ENCODE peak calls at places on chromosomes 4 and X, in nine cellular contexts. One of them, this sample, is unnamed.

GRCh38 chr4:73740353-73740778 is at the start of gene CXCL8:
- DNase-seq in A549: peak; percentile 37
- DNase-seq in lower lobe of right lung: peak; percentile 57
- DNase-seq in psoas muscle: peak; percentile 30
- DNase-seq in transverse colon: peak; percentile 70
- DNase-seq in right atrium auricular region: peak; percentile 70
- DNase-seq in kidney: no peak
- DNase-seq in upper lobe of right lung: no peak
- DNase-seq in heart left ventricle: peak; percentile 68
- DNase-seq in this sample: peak; percentile 87

GRCh38 chrX:153900806-153901752 is 3.4 kb upstream of the AVPR2 start:
- DNase-seq in heart left ventricle: no peak
- DNase-seq in lower lobe of right lung: peak; percentile 72
- DNase-seq in A549: peak; percentile 68
- DNase-seq in kidney: no peak
- DNase-seq in psoas muscle: peak; percentile 58
- DNase-seq in upper lobe of right lung: peak; percentile 68
- DNase-seq in transverse colon: peak; percentile 51
- DNase-seq in right atrium auricular region: no peak
- DNase-seq in this sample: peak; percentile 53

GRCh38 chr4:132710971-132711370 is 438.1 kb upstream of the PCDH10 start:
- DNase-seq in transverse colon: no peak
- DNase-seq in right atrium auricular region: no peak
- DNase-seq in heart left ventricle: no peak
- DNase-seq in psoas muscle: no peak
- DNase-seq in kidney: no peak
- DNase-seq in upper lobe of right lung: no peak
- DNase-seq in lower lobe of right lung: no peak
- DNase-seq in A549: no peak
- DNase-seq in this sample: no peak

GRCh38 chr4:169765845-169766244 is 8.1 kb upstream of the HPF1 start:
- DNase-seq in lower lobe of right lung: no peak
- DNase-seq in kidney: no peak
- DNase-seq in psoas muscle: no peak
- DNase-seq in right atrium auricular region: no peak
- DNase-seq in heart left ventricle: no peak
- DNase-seq in A549: no peak
- DNase-seq in upper lobe of right lung: no peak
- DNase-seq in transverse colon: no peak
- DNase-seq in this sample: no peak

GRCh38 chr4:74055096-74055495 is 16.6 kb upstream of the CXCL3 start:
- DNase-seq in right atrium auricular region: no peak
- DNase-seq in upper lobe of right lung: no peak
- DNase-seq in transverse colon: no peak
- DNase-seq in heart left ventricle: no peak
- DNase-seq in kidney: no peak
- DNase-seq in psoas muscle: no peak
- DNase-seq in lower lobe of right lung: no peak
- DNase-seq in A549: no peak
- DNase-seq in this sample: peak; percentile 49

GRCh38 chr4:159021597-159022385 is 81.1 kb upstream of the RAPGEF2 start:
- DNase-seq in heart left ventricle: no peak
- DNase-seq in psoas muscle: no peak
- DNase-seq in kidney: no peak
- DNase-seq in lower lobe of right lung: no peak
- DNase-seq in upper lobe of right lung: no peak
- DNase-seq in A549: no peak
- DNase-seq in right atrium auricular region: no peak
- DNase-seq in transverse colon: no peak
- DNase-seq in this sample: no peak

GRCh38 chrX:134173541-134174272 is 63.3 kb upstream of the CCDC160 start:
- DNase-seq in lower lobe of right lung: no peak
- DNase-seq in A549: no peak
- DNase-seq in psoas muscle: no peak
- DNase-seq in heart left ventricle: no peak
- DNase-seq in right atrium auricular region: no peak
- DNase-seq in kidney: no peak
- DNase-seq in upper lobe of right lung: no peak
- DNase-seq in transverse colon: no peak
- DNase-seq in this sample: no peak

GRCh38 chr4:132504438-132504837 is 644.7 kb upstream of the PCDH10 start:
- DNase-seq in upper lobe of right lung: no peak
- DNase-seq in A549: no peak
- DNase-seq in kidney: no peak
- DNase-seq in psoas muscle: no peak
- DNase-seq in lower lobe of right lung: no peak
- DNase-seq in right atrium auricular region: no peak
- DNase-seq in heart left ventricle: no peak
- DNase-seq in transverse colon: no peak
- DNase-seq in this sample: no peak

GRCh38 chr4:10055871-10056270 is 34.6 kb upstream of the SLC2A9 start:
- DNase-seq in transverse colon: no peak
- DNase-seq in lower lobe of right lung: no peak
- DNase-seq in kidney: no peak
- DNase-seq in heart left ventricle: no peak
- DNase-seq in A549: no peak
- DNase-seq in right atrium auricular region: no peak
- DNase-seq in upper lobe of right lung: no peak
- DNase-seq in psoas muscle: no peak
- DNase-seq in this sample: no peak

GRCh38 chr4:82630079-82630478 is 68.3 kb upstream of the TMEM150C start:
- DNase-seq in kidney: no peak
- DNase-seq in lower lobe of right lung: no peak
- DNase-seq in upper lobe of right lung: no peak
- DNase-seq in heart left ventricle: no peak
- DNase-seq in A549: no peak
- DNase-seq in transverse colon: no peak
- DNase-seq in psoas muscle: no peak
- DNase-seq in right atrium auricular region: no peak
- DNase-seq in this sample: no peak
- TF ChIP-seq CTCF in kidney: no peak
- TF ChIP-seq CTCF in lower lobe of right lung: no peak
- TF ChIP-seq CTCF in upper lobe of right lung: no peak
- TF ChIP-seq CTCF in heart left ventricle: no peak
- TF ChIP-seq CTCF in A549: no peak
- TF ChIP-seq CTCF in transverse colon: no peak
- TF ChIP-seq CTCF in psoas muscle: no peak
- TF ChIP-seq CTCF in right atrium auricular region: no peak
- TF ChIP-seq CTCF in this sample: no peak

DNA sequence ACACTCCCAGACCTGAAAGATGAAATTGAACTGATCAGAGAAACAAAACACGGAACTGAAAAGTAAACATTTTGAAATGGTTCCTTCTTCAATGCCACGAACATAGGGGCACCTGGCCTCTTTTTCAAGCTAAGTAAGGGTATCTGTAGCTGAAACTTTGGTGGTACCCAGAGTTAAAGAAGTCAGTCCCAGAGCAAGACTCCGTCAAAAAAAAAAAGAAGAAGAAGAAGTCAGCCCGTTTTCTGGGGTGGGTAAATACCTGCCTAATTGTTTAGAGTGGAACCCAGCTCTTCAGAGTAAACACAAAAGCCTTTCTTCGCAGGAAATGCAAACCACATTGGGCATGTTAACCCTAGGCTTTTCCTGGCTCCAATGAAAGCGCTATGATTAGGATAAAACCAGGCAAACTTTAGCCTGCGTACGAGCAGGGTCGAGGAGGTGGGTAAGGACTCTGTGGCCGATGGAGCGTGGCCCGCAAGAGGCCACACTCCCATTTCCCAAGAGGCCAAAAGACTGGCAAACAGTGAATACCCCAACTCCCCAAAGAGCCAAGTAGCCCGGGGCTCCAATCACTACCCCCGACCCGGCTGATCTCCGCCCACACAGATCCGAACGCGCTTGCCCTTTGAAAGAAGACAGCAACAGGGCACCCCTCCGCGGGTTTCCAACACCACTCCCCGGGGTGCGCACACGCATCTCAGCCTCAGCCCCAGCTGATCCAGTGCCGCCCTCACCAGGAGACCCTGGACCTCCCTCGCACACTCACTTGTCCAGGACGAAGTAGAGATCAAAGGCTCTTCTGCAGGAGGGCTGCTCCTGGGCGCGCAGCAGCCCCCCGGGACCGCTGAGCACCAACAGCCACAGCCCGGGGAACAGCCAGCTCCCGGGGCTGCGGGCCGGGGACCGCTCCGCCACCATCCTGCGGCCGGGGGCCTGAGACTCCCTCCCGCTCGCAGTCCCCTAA is 1.1 kb downstream of the ANTXR2 start:
- DNase-seq in psoas muscle: peak; percentile 46
- DNase-seq in transverse colon: peak; percentile 55
- DNase-seq in kidney: peak; percentile 82
- DNase-seq in lower lobe of right lung: peak; percentile 69
- DNase-seq in upper lobe of right lung: peak; percentile 74
- DNase-seq in right atrium auricular region: peak; percentile 62
- DNase-seq in heart left ventricle: peak; percentile 66
- DNase-seq in A549: no peak
- DNase-seq in this sample: peak; percentile 73
- H3K4me1 ChIP-seq in psoas muscle: peaks cover 7% of the 10 kb centered on the region
- H3K4me1 ChIP-seq in transverse colon: peaks cover 65% of the 10 kb centered on the region
- H3K4me1 ChIP-seq in kidney: peaks cover 7% of the 10 kb centered on the region
- H3K4me1 ChIP-seq in lower lobe of right lung: peaks cover 37% of the 10 kb centered on the region
- H3K4me1 ChIP-seq in upper lobe of right lung: peaks cover 28% of the 10 kb centered on the region
- H3K4me1 ChIP-seq in right atrium auricular region: peaks cover 33% of the 10 kb centered on the region
- H3K4me1 ChIP-seq in heart left ventricle: peaks cover 3% of the 10 kb centered on the region
- H3K4me1 ChIP-seq in A549: peaks cover 12% of the 10 kb centered on the region
- H3K4me1 ChIP-seq in this sample: no peaks in the 10 kb centered on the region

DNA sequence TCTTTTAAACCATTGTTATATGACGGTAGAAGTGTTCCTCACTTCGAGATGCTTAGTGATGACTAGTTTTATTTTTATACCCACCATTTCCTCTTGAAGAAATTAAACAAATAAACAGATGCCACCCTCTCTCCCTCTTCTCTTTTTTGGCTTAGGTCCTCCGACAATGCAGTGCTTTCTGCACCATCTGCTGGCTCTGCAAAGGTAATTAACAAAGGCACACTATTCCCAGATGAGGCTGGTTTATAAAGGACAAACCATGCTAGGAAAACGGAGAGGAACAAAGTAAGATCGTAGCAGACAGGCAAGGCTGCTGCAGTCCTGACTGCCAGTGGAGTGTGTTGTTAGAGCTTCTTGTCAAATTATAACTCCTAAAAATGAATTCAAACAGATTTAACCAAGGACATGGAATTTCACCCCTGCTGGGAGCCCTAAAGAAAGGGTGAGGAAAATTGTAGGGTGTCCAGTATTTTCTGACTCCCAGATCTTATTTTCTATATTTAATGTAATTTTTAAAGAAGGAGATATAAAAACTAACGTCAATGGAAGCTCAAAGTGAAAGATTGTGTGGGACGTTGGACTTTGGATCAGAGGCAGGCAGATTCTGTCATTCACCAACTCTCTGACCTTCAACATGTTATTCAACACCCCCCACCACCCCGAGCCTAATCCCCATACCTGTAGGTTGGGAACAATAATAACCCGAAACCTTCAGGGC is 142.1 kb downstream of the CPEB2 start:
- DNase-seq in A549: no peak
- DNase-seq in lower lobe of right lung: no peak
- DNase-seq in kidney: no peak
- DNase-seq in psoas muscle: no peak
- DNase-seq in transverse colon: no peak
- DNase-seq in right atrium auricular region: no peak
- DNase-seq in upper lobe of right lung: no peak
- DNase-seq in heart left ventricle: no peak
- DNase-seq in this sample: no peak
- TF ChIP-seq CTCF in A549: peak; percentile 14
- TF ChIP-seq CTCF in lower lobe of right lung: no peak
- TF ChIP-seq CTCF in kidney: peak; percentile 26
- TF ChIP-seq CTCF in psoas muscle: no peak
- TF ChIP-seq CTCF in transverse colon: no peak
- TF ChIP-seq CTCF in right atrium auricular region: peak; percentile 12
- TF ChIP-seq CTCF in upper lobe of right lung: no peak
- TF ChIP-seq CTCF in heart left ventricle: no peak
- TF ChIP-seq CTCF in this sample: no peak

DNA sequence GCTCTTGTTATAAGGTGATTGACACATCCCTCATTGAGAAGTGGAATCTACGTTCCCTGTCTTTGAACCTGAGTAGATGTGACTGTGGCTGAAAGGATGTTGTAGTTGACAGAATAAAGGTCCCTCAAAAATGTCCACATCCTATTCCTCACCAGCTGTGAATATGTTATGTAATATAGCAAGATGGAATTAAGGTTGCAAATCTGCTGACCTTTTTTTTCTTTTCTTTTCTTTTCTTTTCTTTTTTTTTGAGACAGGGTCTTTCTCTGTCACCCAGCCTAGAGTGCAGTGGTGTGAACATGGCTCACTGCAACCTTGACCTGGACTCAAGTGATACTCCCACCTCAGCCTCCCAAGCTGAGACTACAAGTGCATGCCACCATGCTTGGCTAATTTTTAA is 7.2 kb upstream of the CCNG2 start:
- DNase-seq in heart left ventricle: no peak
- DNase-seq in psoas muscle: no peak
- DNase-seq in A549: no peak
- DNase-seq in right atrium auricular region: no peak
- DNase-seq in transverse colon: no peak
- DNase-seq in lower lobe of right lung: no peak
- DNase-seq in kidney: no peak
- DNase-seq in upper lobe of right lung: no peak
- DNase-seq in this sample: no peak
- H3K4me1 ChIP-seq in heart left ventricle: no peaks in the 10 kb centered on the region
- H3K4me1 ChIP-seq in psoas muscle: no peaks in the 10 kb centered on the region
- H3K4me1 ChIP-seq in A549: peaks cover 19% of the 10 kb centered on the region
- H3K4me1 ChIP-seq in right atrium auricular region: no peaks in the 10 kb centered on the region
- H3K4me1 ChIP-seq in transverse colon: peaks cover 30% of the 10 kb centered on the region
- H3K4me1 ChIP-seq in lower lobe of right lung: no peaks in the 10 kb centered on the region
- H3K4me1 ChIP-seq in kidney: no peaks in the 10 kb centered on the region
- H3K4me1 ChIP-seq in upper lobe of right lung: no peaks in the 10 kb centered on the region
- H3K4me1 ChIP-seq in this sample: no peaks in the 10 kb centered on the region

DNA sequence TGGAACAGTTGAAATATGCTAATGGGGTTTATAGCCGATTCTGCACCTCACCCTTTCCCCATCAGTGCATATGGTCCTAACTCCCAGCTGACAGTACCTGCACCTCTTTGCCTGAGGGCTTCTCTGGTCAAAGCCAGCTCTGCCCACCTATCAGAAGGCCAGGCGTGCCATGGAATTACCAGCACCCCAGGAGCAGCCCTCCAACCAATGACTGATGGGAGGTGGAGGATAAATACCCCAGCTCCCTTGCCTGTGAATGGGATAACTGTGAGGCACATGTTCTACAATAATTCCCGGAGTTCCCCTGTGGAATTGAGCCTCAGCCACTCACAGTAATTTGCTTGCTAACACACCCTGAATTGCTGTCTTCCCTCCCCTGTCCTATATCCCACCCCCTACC is 572.0 kb downstream of the BCOR start:
- DNase-seq in right atrium auricular region: no peak
- DNase-seq in heart left ventricle: no peak
- DNase-seq in A549: no peak
- DNase-seq in psoas muscle: no peak
- DNase-seq in kidney: no peak
- DNase-seq in upper lobe of right lung: no peak
- DNase-seq in lower lobe of right lung: no peak
- DNase-seq in transverse colon: no peak
- DNase-seq in this sample: no peak
- TF ChIP-seq CTCF in right atrium auricular region: no peak
- TF ChIP-seq CTCF in heart left ventricle: no peak
- TF ChIP-seq CTCF in A549: no peak
- TF ChIP-seq CTCF in psoas muscle: no peak
- TF ChIP-seq CTCF in kidney: no peak
- TF ChIP-seq CTCF in upper lobe of right lung: no peak
- TF ChIP-seq CTCF in lower lobe of right lung: no peak
- TF ChIP-seq CTCF in transverse colon: no peak
- TF ChIP-seq CTCF in this sample: no peak